ENCODE peak calls at places on chromosome 16, in five cellular contexts. N, T, Z, Y and C are unnamed samples.

GRCh38 chr16:71954180-71954579 is 46.0 kb downstream of the PKD1L3 start:
- DNase-seq in Z (no peak), Y (no peak), T (no peak), N (no peak), C (no peak)

GRCh38 chr16:67116388-67117311 is 6.9 kb downstream of the PHAF1 start:
- DNase-seq in T (no peak), Z (no peak), N (no peak), Y (no peak), C (no peak)

GRCh38 chr16:61887903-61888302 is 148.3 kb downstream of the CDH8 start:
- DNase-seq in Y (no peak), Z (no peak), N (peak), T (no peak), C (no peak)

GRCh38 chr16:30615358-30616076 is 5.3 kb upstream of the ZNF689 start:
- DNase-seq in N (no peak), Y (peak), T (no peak), Z (peak), C (no peak)

GRCh38 chr16:31453255-31454204 is 5.8 kb upstream of the ARMC5 start:
- DNase-seq in T (peak), Y (peak), N (no peak), Z (no peak), C (no peak)

GRCh38 chr16:85252014-85252413 is 139.7 kb upstream of the CIBAR2 start:
- DNase-seq in Y (no peak), Z (no peak), T (no peak), N (no peak), C (no peak)

GRCh38 chr16:35598696-35599332 is 2139.4 kb downstream of the TP53TG3F start:
- DNase-seq in Z (no peak), N (no peak), Y (no peak), T (no peak), C (no peak)

GRCh38 chr16:24993722-24994686 is 21.2 kb downstream of the ARHGAP17 start:
- DNase-seq in N (peak), T (no peak), Z (no peak), Y (no peak), C (peak)

GRCh38 chr16:81167851-81168250 is 70.6 kb upstream of the BCO1 start:
- DNase-seq in Z (no peak), N (no peak), T (no peak), Y (no peak), C (no peak)

GRCh38 chr16:87278191-87279093 is 38.8 kb downstream of the C16orf95 start:
- DNase-seq in Y (peak), Z (peak), T (peak), N (peak), C (peak)

GRCh38 chr16:55473584-55473983 is 5.4 kb upstream of the MMP2 start:
- DNase-seq in Y (no peak), Z (no peak), T (no peak), N (no peak), C (no peak)

GRCh38 chr16:4288148-4288921 is 15.5 kb upstream of the TFAP4 start:
- DNase-seq in Z (peak), T (peak), Y (peak), N (no peak), C (no peak)

GRCh38 chr16:58510097-58510775 is 5.1 kb upstream of the SETD6 start:
- DNase-seq in T (peak), Y (no peak), N (no peak), Z (peak), C (no peak)

GRCh38 chr16:3800019-3800418 is 80.5 kb downstream of the CREBBP start:
- DNase-seq in Y (no peak), T (no peak), N (no peak), Z (no peak), C (no peak)

GRCh38 chr16:19105891-19106624 is 7.7 kb upstream of the ITPRIPL2 start:
- DNase-seq in Y (no peak), T (peak), Z (no peak), N (no peak), C (no peak)

GRCh38 chr16:68200120-68200783 is 35.7 kb downstream of the ESRP2 start:
- DNase-seq in N (no peak), T (no peak), Y (no peak), Z (no peak), C (peak)

GRCh38 chr16:74829637-74830036 is 55.0 kb upstream of the FA2H start:
- DNase-seq in T (no peak), Z (no peak), Y (no peak), N (no peak), C (no peak)

GRCh38 chr16:79369796-79370195 is 230.7 kb downstream of the MAF start:
- DNase-seq in Y (no peak), T (no peak), N (no peak), Z (no peak), C (no peak)

GRCh38 chr16:20902426-20902825 is 1.9 kb downstream of the LYRM1 start:
- DNase-seq in Y (no peak), Z (no peak), T (no peak), N (no peak), C (no peak)

GRCh38 chr16:57998484-57998883 is 2.0 kb downstream of the ZNF319 start:
- DNase-seq in Y (no peak), N (no peak), Z (no peak), T (peak), C (no peak)

GRCh38 chr16:85664580-85665372 is 24.0 kb downstream of the GINS2 start:
- DNase-seq in Y (no peak), T (peak), N (no peak), Z (no peak), C (no peak)

GRCh38 chr16:71610936-71611871 is 14.8 kb upstream of the MARVELD3 start:
- DNase-seq in T (peak), Z (peak), Y (peak), N (no peak), C (no peak)

GRCh38 chr16:83040174-83040573 is 413.4 kb downstream of the CDH13 start:
- DNase-seq in N (no peak), Z (no peak), Y (no peak), T (no peak), C (peak)

GRCh38 chr16:30485818-30486436 is 13.4 kb downstream of the ITGAL start:
- DNase-seq in Z (no peak), Y (no peak), T (no peak), N (no peak), C (no peak)

GRCh38 chr16:73713817-73714495 is 582.7 kb upstream of the PSMD7 start:
- DNase-seq in T (no peak), Y (peak), N (no peak), Z (no peak), C (no peak)

GRCh38 chr16:57156351-57156703 is 29.5 kb downstream of the PSME3IP1 start:
- DNase-seq in N (no peak), Z (no peak), Y (no peak), T (no peak), C (no peak)

GRCh38 chr16:88458039-88458772 is 5.1 kb downstream of the ZFPM1 start:
- DNase-seq in Z (no peak), T (no peak), Y (no peak), N (no peak), C (no peak)

GRCh38 chr16:66240088-66240487 is 126.4 kb upstream of the CDH5 start:
- DNase-seq in N (no peak), Y (no peak), Z (no peak), T (no peak), C (no peak)

GRCh38 chr16:77767211-77767610 is 21.2 kb upstream of the VAT1L start:
- DNase-seq in Y (no peak), T (no peak), N (no peak), Z (no peak), C (no peak)

GRCh38 chr16:57472665-57473060 is 10.2 kb downstream of the POLR2C start:
- DNase-seq in Z (no peak), T (no peak), Y (no peak), N (no peak), C (no peak)

GRCh38 chr16:30786936-30787612 is at the start of gene ZNF629:
- DNase-seq in N (no peak), Y (peak), Z (peak), T (peak), C (no peak)

GRCh38 chr16:56795011-56795410 is 65.1 kb downstream of the NUP93 start:
- DNase-seq in Y (no peak), Z (no peak), N (no peak), T (no peak), C (no peak)

GRCh38 chr16:58459344-58460218 is 40.4 kb upstream of the NDRG4 start:
- DNase-seq in N (no peak), Y (no peak), Z (no peak), T (no peak), C (peak)

GRCh38 chr16:12833939-12834338 is 30.3 kb upstream of the CPPED1 start:
- DNase-seq in Y (peak), T (peak), N (no peak), Z (no peak), C (no peak)

DNA sequence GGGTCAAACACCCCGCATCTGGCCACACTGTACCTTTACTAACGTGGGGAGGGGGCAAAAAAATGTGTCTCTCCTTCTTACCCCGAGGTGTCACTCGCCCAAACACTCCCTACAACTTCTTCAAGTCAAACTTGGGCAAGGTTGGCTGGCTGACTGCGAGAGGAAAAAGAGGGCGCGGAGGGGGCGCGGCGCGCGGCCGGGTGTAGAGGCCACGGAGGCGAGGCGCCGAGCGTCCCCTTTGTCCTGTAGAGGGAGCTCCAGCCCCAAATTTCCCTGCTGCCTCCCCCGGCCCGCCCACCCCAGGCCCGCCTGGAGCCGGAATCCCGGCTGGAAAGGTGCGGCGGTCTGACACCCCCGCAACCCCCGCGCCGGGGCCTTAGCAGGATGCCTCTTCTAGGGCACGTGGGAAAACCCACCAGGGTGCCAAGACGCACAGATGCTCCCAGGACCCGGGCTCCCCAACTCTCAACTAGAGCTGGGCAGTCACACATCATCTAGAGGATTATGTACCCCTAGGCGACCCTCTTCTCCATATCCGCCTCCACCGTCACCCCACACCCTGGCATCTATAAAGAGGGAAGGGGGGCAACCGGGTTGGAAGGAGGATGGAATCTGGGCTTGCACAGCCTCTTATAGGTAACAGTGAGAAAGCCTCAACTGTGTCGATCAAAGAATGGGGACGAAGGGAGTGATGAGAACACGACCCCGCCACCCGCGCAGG is 4.2 kb downstream of the IRX3 start:
- DNase-seq in Y (peak), Z (peak), N (no peak), T (peak), C (peak)
- TF ChIP-seq CTCF in Y (peak), Z (peak), N (peak), T (peak), C (peak)

GRCh38 chr16:1533443-1533951 is at the start of gene TMEM204:
- DNase-seq in N (peak), Y (no peak), T (peak), Z (peak), C (no peak)

GRCh38 chr16:1532771-1533170 is 695 bp upstream of the TMEM204 start:
- DNase-seq in T (peak), Y (no peak), N (no peak), Z (no peak), C (no peak)

GRCh38 chr16:1532081-1532760 is 1.2 kb upstream of the TMEM204 start:
- DNase-seq in Y (no peak), N (no peak), Z (no peak), T (peak), C (no peak)

GRCh38 chr16:1535391-1536291 is 2.2 kb downstream of the TMEM204 start:
- DNase-seq in N (no peak), T (peak), Z (no peak), Y (no peak), C (no peak)

DNA sequence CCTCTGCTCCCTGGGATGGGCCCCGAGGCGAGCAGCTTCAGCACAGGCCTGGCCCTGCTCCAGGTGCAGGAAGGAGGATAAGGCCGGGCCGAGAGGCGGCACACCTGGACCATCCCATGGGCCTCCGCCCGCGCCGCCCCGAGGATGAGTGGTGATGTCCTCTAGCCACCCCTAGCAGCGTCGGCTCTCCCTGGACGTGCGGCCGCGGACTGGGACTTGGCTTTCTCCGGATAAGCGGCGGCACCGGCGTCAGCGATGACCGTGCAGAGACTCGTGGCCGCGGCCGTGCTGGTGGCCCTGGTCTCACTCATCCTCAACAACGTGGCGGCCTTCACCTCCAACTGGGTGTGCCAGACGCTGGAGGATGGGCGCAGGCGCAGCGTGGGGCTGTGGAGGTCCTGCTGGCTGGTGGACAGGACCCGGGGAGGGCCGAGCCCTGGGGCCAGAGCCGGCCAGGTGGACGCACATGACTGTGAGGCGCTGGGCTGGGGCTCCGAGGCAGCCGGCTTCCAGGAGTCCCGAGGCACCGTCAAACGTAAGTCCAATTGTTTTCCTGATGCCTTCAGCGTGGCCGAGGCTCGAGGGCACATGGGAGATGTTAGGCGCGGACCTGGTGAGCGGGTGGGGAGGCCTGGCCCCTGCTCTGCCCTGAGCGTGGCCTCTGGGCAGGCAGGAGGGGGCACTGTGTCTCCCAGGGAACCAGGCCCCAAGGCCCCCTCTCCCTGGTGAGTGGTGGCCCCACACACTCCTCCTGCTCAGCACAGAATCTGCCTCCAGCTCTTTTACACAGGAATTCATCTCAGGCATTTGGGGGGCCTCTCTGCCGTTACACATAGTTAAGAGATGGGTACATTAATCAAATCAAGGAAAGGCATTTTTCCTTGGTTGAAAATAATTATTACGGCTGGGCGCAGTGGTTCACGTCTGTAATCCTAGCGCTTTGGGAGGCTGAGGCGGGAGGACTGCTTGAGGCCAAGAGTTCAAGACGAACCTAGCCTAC is 855 bp downstream of the TMEM204 start:
- DNase-seq in N (no peak), T (peak), Y (no peak), Z (no peak), C (no peak)
- H3K4me3 ChIP-seq in N (peak), T (peak), Y (no peak), Z (no peak), C (no peak)

GRCh38 chr16:28321700-28322411 is 29.5 kb downstream of the SBK1 start:
- DNase-seq in T (peak), Y (peak), Z (peak), N (no peak), C (no peak)

GRCh38 chr16:28324235-28324886 is 32.0 kb downstream of the SBK1 start:
- DNase-seq in N (no peak), Z (no peak), T (peak), Y (no peak), C (no peak)

GRCh38 chr16:28324887-28325279 is 32.6 kb downstream of the SBK1 start:
- DNase-seq in N (no peak), Y (no peak), Z (no peak), T (no peak), C (no peak)

GRCh38 chr16:28326881-28327610 is 34.7 kb downstream of the SBK1 start:
- DNase-seq in T (peak), N (no peak), Z (peak), Y (peak), C (no peak)
- TF ChIP-seq CTCF in T (peak), N (peak), Z (peak), Y (peak), C (peak)

GRCh38 chr16:89565256-89565505 is 4.7 kb downstream of the RPL13 start:
- DNase-seq in Z (no peak), Y (no peak), T (no peak), N (no peak), C (no peak)
- H3K4me3 ChIP-seq in Z (no peak), Y (peak), T (no peak), N (no peak), C (no peak)

GRCh38 chr16:49608801-49609200 is 235.2 kb downstream of the C16orf78 start:
- DNase-seq in Z (no peak), T (no peak), N (peak), Y (peak), C (peak)
- TF ChIP-seq CTCF in Z (no peak), T (peak), N (peak), Y (peak), C (peak)

DNA sequence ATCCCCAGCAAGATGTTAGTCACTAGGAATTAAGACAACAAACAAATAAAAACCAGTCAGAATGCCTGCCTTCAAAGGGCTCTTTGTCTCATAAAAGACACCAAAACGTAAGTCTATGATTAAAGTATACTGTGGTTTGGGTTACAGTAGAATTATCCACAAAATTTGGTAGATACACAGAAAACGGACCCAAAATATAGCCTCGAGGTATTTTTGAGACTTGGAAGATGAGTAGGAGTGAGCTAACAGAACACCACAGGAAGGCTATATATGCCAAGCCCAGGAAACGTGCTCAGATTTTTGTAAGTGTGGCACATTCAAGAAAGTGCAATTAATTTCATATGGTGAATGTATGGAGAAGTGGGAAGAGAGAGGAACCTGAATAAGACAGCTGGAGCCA is 831.4 kb downstream of the CDH11 start:
- DNase-seq in T (no peak), N (no peak), Y (no peak), Z (no peak), C (no peak)
- H3K4me3 ChIP-seq in T (no peak), N (no peak), Y (no peak), Z (no peak), C (no peak)

GRCh38 chr16:26550111-26550610 is 516.6 kb upstream of the C16orf82 start:
- DNase-seq in Z (no peak), T (no peak), Y (no peak), N (no peak), C (no peak)

DNA sequence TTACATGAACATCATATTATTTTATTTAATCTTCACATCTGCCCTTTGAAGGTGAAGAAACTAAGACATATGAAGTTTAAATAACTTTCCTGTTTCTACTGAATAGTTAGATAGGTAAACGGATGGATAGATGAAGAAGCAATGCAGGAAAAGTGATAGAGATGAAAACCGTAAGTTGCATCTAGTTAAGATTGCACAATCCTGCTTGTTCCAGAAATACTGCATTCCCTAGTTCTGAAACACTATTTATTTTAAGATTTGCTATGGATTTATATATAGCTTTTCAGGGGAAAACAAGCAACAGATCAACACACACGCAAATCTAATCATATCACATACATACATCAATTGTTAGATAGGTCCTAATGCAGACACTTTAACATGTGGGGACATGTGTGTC is 512.7 kb upstream of the C16orf82 start:
- DNase-seq in N (no peak), Y (no peak), Z (no peak), T (no peak), C (no peak)
- TF ChIP-seq CTCF in N (no peak), Y (no peak), Z (no peak), T (no peak), C (no peak)

GRCh38 chr16:11104168-11105037 is 151.6 kb downstream of the SOCS1 start:
- DNase-seq in Z (no peak), N (no peak), Y (no peak), T (peak), C (no peak)
- H3K4me3 ChIP-seq in Z (no peak), N (no peak), Y (no peak), T (no peak), C (no peak)